ENCODE peak calls at places on chromosomes 1 and 21, in four cellular contexts. One of them, this sample, is unnamed.

GRCh38 chr1:55067022-55067781 is 27.9 kb downstream of the PCSK9 start:
- DNase-seq in neural crest cell: no peak
- DNase-seq in glutamatergic neuron: no peak
- DNase-seq in HAP-1: no peak
- DNase-seq in this sample: no peak

GRCh38 chr1:37513795-37514349 is 694 bp downstream of the MEAF6 start:
- DNase-seq in neural crest cell: no peak
- DNase-seq in glutamatergic neuron: peak
- DNase-seq in HAP-1: peak
- DNase-seq in this sample: peak

GRCh38 chr1:145983959-145984830 is 12.2 kb downstream of the TXNIP start:
- DNase-seq in neural crest cell: no peak
- DNase-seq in glutamatergic neuron: no peak
- DNase-seq in HAP-1: no peak
- DNase-seq in this sample: no peak

GRCh38 chr1:111837398-111837797 is 81.7 kb downstream of the DDX20 start:
- DNase-seq in neural crest cell: no peak
- DNase-seq in glutamatergic neuron: no peak
- DNase-seq in HAP-1: no peak
- DNase-seq in this sample: no peak

GRCh38 chr1:150262388-150263320 is 5.1 kb downstream of the CA14 start:
- DNase-seq in neural crest cell: no peak
- DNase-seq in glutamatergic neuron: no peak
- DNase-seq in HAP-1: no peak
- DNase-seq in this sample: no peak

GRCh38 chr1:183676515-183677189 is 23.5 kb upstream of the APOBEC4 start:
- DNase-seq in neural crest cell: no peak
- DNase-seq in glutamatergic neuron: no peak
- DNase-seq in HAP-1: no peak
- DNase-seq in this sample: peak

GRCh38 chr21:44870748-44871495 is 2.6 kb downstream of the PTTG1IP start:
- DNase-seq in neural crest cell: no peak
- DNase-seq in glutamatergic neuron: no peak
- DNase-seq in HAP-1: no peak
- DNase-seq in this sample: no peak

GRCh38 chr1:222048030-222048632 is 306.2 kb upstream of the DUSP10 start:
- DNase-seq in neural crest cell: no peak
- DNase-seq in glutamatergic neuron: no peak
- DNase-seq in HAP-1: no peak
- DNase-seq in this sample: no peak

GRCh38 chr1:156738407-156738806 is 2.5 kb downstream of the MRPL24 start:
- DNase-seq in neural crest cell: no peak
- DNase-seq in glutamatergic neuron: no peak
- DNase-seq in HAP-1: no peak
- DNase-seq in this sample: no peak

GRCh38 chr1:171266930-171267329 is 18.6 kb downstream of the FMO1 start:
- DNase-seq in neural crest cell: no peak
- DNase-seq in glutamatergic neuron: no peak
- DNase-seq in HAP-1: no peak
- DNase-seq in this sample: no peak

GRCh38 chr1:51569284-51570062 is 47.4 kb upstream of the OSBPL9 start:
- DNase-seq in neural crest cell: no peak
- DNase-seq in glutamatergic neuron: no peak
- DNase-seq in HAP-1: peak
- DNase-seq in this sample: no peak

GRCh38 chr1:43008425-43009108 is 49.9 kb upstream of the SLC2A1 start:
- DNase-seq in neural crest cell: peak
- DNase-seq in glutamatergic neuron: no peak
- DNase-seq in HAP-1: peak
- DNase-seq in this sample: no peak

GRCh38 chr1:44802306-44803061 is 2.3 kb downstream of the PLK3 start:
- DNase-seq in neural crest cell: peak
- DNase-seq in glutamatergic neuron: peak
- DNase-seq in HAP-1: no peak
- DNase-seq in this sample: no peak

GRCh38 chr1:31782066-31782762 is 18.1 kb upstream of the ADGRB2 start:
- DNase-seq in neural crest cell: no peak
- DNase-seq in glutamatergic neuron: no peak
- DNase-seq in HAP-1: no peak
- DNase-seq in this sample: peak

GRCh38 chr1:1987142-1987510 is 16.5 kb downstream of the CFAP74 start:
- DNase-seq in neural crest cell: no peak
- DNase-seq in glutamatergic neuron: no peak
- DNase-seq in HAP-1: no peak
- DNase-seq in this sample: no peak

GRCh38 chr21:31660134-31660565 is 657 bp downstream of the SOD1 start:
- DNase-seq in neural crest cell: peak
- DNase-seq in glutamatergic neuron: peak
- DNase-seq in HAP-1: no peak
- DNase-seq in this sample: peak

GRCh38 chr1:9233241-9233941 is 1.2 kb upstream of the H6PD start:
- DNase-seq in neural crest cell: no peak
- DNase-seq in glutamatergic neuron: no peak
- DNase-seq in HAP-1: no peak
- DNase-seq in this sample: no peak

GRCh38 chr1:67200755-67201154 is 34.5 kb downstream of the IL23R start:
- DNase-seq in neural crest cell: no peak
- DNase-seq in glutamatergic neuron: no peak
- DNase-seq in HAP-1: no peak
- DNase-seq in this sample: no peak

GRCh38 chr1:151705739-151706463 is 10.7 kb downstream of the CELF3 start:
- DNase-seq in neural crest cell: no peak
- DNase-seq in glutamatergic neuron: no peak
- DNase-seq in HAP-1: no peak
- DNase-seq in this sample: no peak

GRCh38 chr1:20511518-20512428 is 3.8 kb upstream of the MUL1 start:
- DNase-seq in neural crest cell: no peak
- DNase-seq in glutamatergic neuron: no peak
- DNase-seq in HAP-1: no peak
- DNase-seq in this sample: no peak

GRCh38 chr1:205226868-205227583 is 720 bp upstream of the TMCC2 start:
- DNase-seq in neural crest cell: no peak
- DNase-seq in glutamatergic neuron: no peak
- DNase-seq in HAP-1: peak
- DNase-seq in this sample: no peak

GRCh38 chr1:155499953-155500621 is 62.5 kb downstream of the ASH1L start:
- DNase-seq in neural crest cell: no peak
- DNase-seq in glutamatergic neuron: no peak
- DNase-seq in HAP-1: peak
- DNase-seq in this sample: peak

GRCh38 chr1:3676581-3677410 is 24.5 kb downstream of the TP73 start:
- DNase-seq in neural crest cell: no peak
- DNase-seq in glutamatergic neuron: peak
- DNase-seq in HAP-1: no peak
- DNase-seq in this sample: no peak

GRCh38 chr1:29506678-29507225 is 270.4 kb downstream of the PTPRU start:
- DNase-seq in neural crest cell: no peak
- DNase-seq in glutamatergic neuron: peak
- DNase-seq in HAP-1: no peak
- DNase-seq in this sample: no peak

GRCh38 chr21:36718951-36719501 is 20.1 kb downstream of the SIM2 start:
- DNase-seq in neural crest cell: no peak
- DNase-seq in glutamatergic neuron: peak
- DNase-seq in HAP-1: no peak
- DNase-seq in this sample: no peak

GRCh38 chr1:23624440-23624839 is 65.1 kb upstream of the ID3 start:
- DNase-seq in neural crest cell: no peak
- DNase-seq in glutamatergic neuron: no peak
- DNase-seq in HAP-1: no peak
- DNase-seq in this sample: no peak

GRCh38 chr1:71698186-71698585 is 584.2 kb downstream of the NEGR1 start:
- DNase-seq in neural crest cell: no peak
- DNase-seq in glutamatergic neuron: no peak
- DNase-seq in HAP-1: no peak
- DNase-seq in this sample: no peak

GRCh38 chr1:26289158-26290059 is 9.5 kb downstream of the SH3BGRL3 start:
- DNase-seq in neural crest cell: no peak
- DNase-seq in glutamatergic neuron: no peak
- DNase-seq in HAP-1: no peak
- DNase-seq in this sample: no peak

GRCh38 chr21:35291034-35291433 is 241.9 kb upstream of the RUNX1 start:
- DNase-seq in neural crest cell: no peak
- DNase-seq in glutamatergic neuron: no peak
- DNase-seq in HAP-1: no peak
- DNase-seq in this sample: no peak

GRCh38 chr1:233304489-233305102 is 9.1 kb upstream of the PCNX2 start:
- DNase-seq in neural crest cell: no peak
- DNase-seq in glutamatergic neuron: no peak
- DNase-seq in HAP-1: peak
- DNase-seq in this sample: no peak

GRCh38 chr1:28190996-28191645 is 14.6 kb upstream of the PTAFR start:
- DNase-seq in neural crest cell: no peak
- DNase-seq in glutamatergic neuron: no peak
- DNase-seq in HAP-1: no peak
- DNase-seq in this sample: peak

GRCh38 chr1:110450928-110451327 is at the start of gene PROK1:
- DNase-seq in neural crest cell: no peak
- DNase-seq in glutamatergic neuron: no peak
- DNase-seq in HAP-1: no peak
- DNase-seq in this sample: no peak

GRCh38 chr1:47906009-47906432 is 91.2 kb downstream of the TRABD2B start:
- DNase-seq in neural crest cell: no peak
- DNase-seq in glutamatergic neuron: no peak
- DNase-seq in HAP-1: no peak
- DNase-seq in this sample: no peak

GRCh38 chr1:62906428-62906886 is 122.5 kb downstream of the ATG4C start:
- DNase-seq in neural crest cell: peak
- DNase-seq in glutamatergic neuron: no peak
- DNase-seq in HAP-1: peak
- DNase-seq in this sample: no peak

GRCh38 chr1:230270185-230270939 is 155.8 kb downstream of the PGBD5 start:
- DNase-seq in neural crest cell: no peak
- DNase-seq in glutamatergic neuron: no peak
- DNase-seq in HAP-1: peak
- DNase-seq in this sample: no peak

GRCh38 chr1:200279810-200280411 is 129.9 kb downstream of the ZNF281 start:
- DNase-seq in neural crest cell: peak
- DNase-seq in glutamatergic neuron: peak
- DNase-seq in HAP-1: peak
- DNase-seq in this sample: peak

GRCh38 chr1:175269151-175269550 is 76.6 kb upstream of the KIAA0040 start:
- DNase-seq in neural crest cell: no peak
- DNase-seq in glutamatergic neuron: no peak
- DNase-seq in HAP-1: no peak
- DNase-seq in this sample: no peak

This sample was measured in BE2C.